ENCODE peak calls at places on chromosomes 16 and 17, in seven cellular contexts. H is Caco-2, W is left ventricle myocardium inferior, F is WERI-Rb-1, M is epithelial cell of esophagus, I is BJ, Y is HCT116. A is an unnamed sample.

GRCh38 chr16:88836791-88837190 is 20.0 kb downstream of the GALNS start:
- DNase-seq in M (no peak), Y (no peak), I (no peak), F (no peak), W (no peak), H (no peak), A (no peak)

GRCh38 chr17:31095239-31096105 is 695 bp downstream of the NF1 start:
- DNase-seq in Y (no peak), I (no peak), H (peak; percentile 76), F (peak; percentile 89), M (peak; percentile 38), W (peak; percentile 41), A (no peak)

GRCh38 chr17:70108166-70108565 is 33.1 kb downstream of the KCNJ16 start:
- DNase-seq in Y (no peak), F (no peak), I (no peak), W (no peak), H (no peak), M (no peak), A (no peak)

GRCh38 chr17:73205326-73205980 is 12.6 kb downstream of the COG1 start:
- DNase-seq in Y (no peak), F (no peak), I (no peak), M (no peak), H (no peak), W (no peak), A (no peak)

GRCh38 chr17:2176484-2177175 is 121.7 kb downstream of the HIC1 start:
- DNase-seq in Y (no peak), M (no peak), H (no peak), W (peak; percentile 45), I (no peak), F (peak; percentile 44), A (no peak)

GRCh38 chr17:45022655-45023339 is 28.6 kb downstream of the DCAKD start:
- DNase-seq in Y (no peak), F (peak; percentile 98), H (no peak), I (no peak), W (no peak), M (peak; percentile 32), A (no peak)

GRCh38 chr17:79821331-79822095 is 17.7 kb downstream of the CBX4 start:
- DNase-seq in M (no peak), Y (no peak), F (no peak), I (no peak), W (no peak), H (no peak), A (no peak)

GRCh38 chr16:55370762-55371482 is 46.9 kb downstream of the IRX6 start:
- DNase-seq in W (peak; percentile 75), I (no peak), Y (no peak), F (peak; percentile 80), H (peak; percentile 68), M (peak; percentile 66), A (no peak)

GRCh38 chr16:3094289-3095027 is 4.6 kb downstream of the ZSCAN10 start:
- DNase-seq in M (peak; percentile 61), I (no peak), Y (peak; percentile 47), F (peak; percentile 43), W (no peak), H (no peak), A (no peak)

GRCh38 chr16:73083271-73083670 is 35.3 kb upstream of the ZFHX3 start:
- DNase-seq in I (no peak), H (no peak), F (no peak), W (no peak), Y (no peak), M (no peak), A (no peak)

GRCh38 chr16:4601317-4602186 is 13.1 kb downstream of the UBALD1 start:
- DNase-seq in I (no peak), F (no peak), Y (no peak), H (no peak), W (no peak), M (peak; percentile 33), A (no peak)

GRCh38 chr17:27657620-27658019 is 26.6 kb downstream of the LGALS9 start:
- DNase-seq in W (no peak), H (peak; percentile 68), M (peak; percentile 36), I (no peak), Y (no peak), F (no peak), A (no peak)

GRCh38 chr17:41212524-41213169 is 13.8 kb upstream of the KRTAP9-2 start:
- DNase-seq in W (no peak), Y (no peak), I (no peak), M (no peak), H (no peak), F (no peak), A (no peak)

GRCh38 chr16:52469775-52470174 is 77.2 kb downstream of the TOX3 start:
- DNase-seq in H (no peak), I (no peak), F (no peak), Y (no peak), W (no peak), M (peak; percentile 37), A (no peak)

GRCh38 chr17:284676-285355 is 67.8 kb downstream of the RPH3AL start:
- DNase-seq in F (no peak), W (no peak), H (peak; percentile 22), Y (no peak), I (no peak), M (no peak), A (no peak)

GRCh38 chr16:58695368-58695767 is 10.8 kb upstream of the SLC38A7 start:
- DNase-seq in H (no peak), F (no peak), I (no peak), W (no peak), M (no peak), Y (no peak), A (no peak)

GRCh38 chr16:30668393-30668792 is 10.2 kb downstream of the FBRS start:
- DNase-seq in W (no peak), H (no peak), M (no peak), I (no peak), Y (no peak), F (no peak), A (no peak)

GRCh38 chr16:58652741-58653140 is 23.1 kb upstream of the CNOT1 start:
- DNase-seq in Y (no peak), M (peak; percentile 16), H (no peak), W (no peak), I (no peak), F (no peak), A (no peak)

GRCh38 chr17:31715436-31715835 is 143.6 kb downstream of the COPRS start:
- DNase-seq in I (no peak), F (no peak), W (no peak), H (no peak), M (no peak), Y (no peak), A (no peak)

GRCh38 chr17:45225051-45225700 is 3.5 kb downstream of the FMNL1 start:
- DNase-seq in I (no peak), M (peak; percentile 37), H (no peak), Y (no peak), W (no peak), F (no peak), A (no peak)

GRCh38 chr16:48862087-48862532 is 252.1 kb upstream of the N4BP1 start:
- DNase-seq in I (peak; percentile 69), H (no peak), Y (peak; percentile 7), M (peak; percentile 67), F (no peak), W (no peak), A (no peak)
- TF ChIP-seq CTCF in I (peak; percentile 50), H (no peak), Y (peak; percentile 28), M (no peak), F (peak; percentile 18), W (no peak), A (no peak)

DNA sequence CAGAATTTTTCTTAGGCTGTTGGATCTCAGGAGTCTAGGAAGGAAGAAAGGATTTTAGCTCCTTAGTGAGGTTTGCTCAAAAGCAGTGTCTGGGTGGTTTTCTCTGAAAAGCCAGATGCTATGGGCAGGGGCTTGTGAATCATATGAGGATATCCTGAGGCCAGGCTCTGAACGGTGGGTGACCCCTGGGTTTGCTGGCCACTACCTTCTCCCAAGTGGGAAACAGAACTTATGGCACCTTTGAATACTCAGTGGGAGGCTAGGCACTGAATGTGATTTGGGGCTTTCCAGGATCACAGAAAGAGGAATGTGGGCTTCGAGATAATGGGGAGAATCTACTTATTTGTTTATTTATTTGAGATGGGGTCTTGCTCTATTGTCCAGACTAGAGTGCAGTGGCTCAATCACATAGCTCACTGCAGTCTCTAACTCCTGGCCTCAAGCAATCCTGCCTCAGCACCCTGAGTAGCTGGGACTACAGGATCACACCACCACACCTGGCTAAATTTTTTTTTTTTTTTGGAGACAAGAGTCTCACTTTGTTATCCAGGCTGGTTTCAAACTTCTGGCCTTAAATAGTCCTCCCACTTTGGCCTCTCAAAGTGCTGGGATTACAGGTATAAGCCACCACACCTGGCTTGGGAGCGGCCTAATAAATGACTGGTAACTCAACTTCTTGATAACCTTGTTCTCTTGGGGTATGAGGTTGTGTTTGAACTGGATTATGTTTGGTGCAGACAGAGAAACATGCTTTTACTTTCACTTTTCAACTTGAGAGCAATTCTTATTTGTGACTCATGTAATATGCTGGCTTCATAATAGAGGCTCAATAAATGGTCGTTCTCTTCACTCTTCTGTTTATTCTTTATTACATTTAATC is 129.4 kb upstream of the HS3ST2 start:
- DNase-seq in W (no peak), M (no peak), F (no peak), Y (no peak), I (no peak), H (no peak), A (no peak)
- TF ChIP-seq CTCF in W (no peak), M (no peak), F (no peak), Y (no peak), I (no peak), H (no peak), A (no peak)

DNA sequence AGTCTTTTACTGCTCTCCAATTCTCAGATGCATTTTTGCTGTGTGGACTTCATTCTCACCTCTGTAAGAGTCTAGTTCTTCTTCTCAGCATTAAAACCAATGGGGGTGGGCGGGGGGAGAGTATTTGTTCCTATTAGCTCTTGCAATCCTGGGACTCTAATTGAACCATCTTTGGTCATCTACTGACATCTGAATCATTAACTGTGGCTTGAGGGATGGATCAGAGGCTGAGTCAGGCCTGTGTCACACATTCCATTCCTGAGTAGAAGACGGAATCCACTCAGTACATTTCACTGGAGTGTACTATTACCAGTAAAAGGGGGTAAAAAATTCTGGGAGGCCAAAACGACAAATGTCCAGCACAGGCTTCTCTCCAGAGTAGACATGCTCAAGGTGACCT is 12.8 kb upstream of the ZNF23 start:
- DNase-seq in H (no peak), I (peak; percentile 71), F (no peak), Y (peak; percentile 90), M (peak; percentile 92), W (no peak), A (peak; percentile 23)
- TF ChIP-seq CTCF in H (no peak), I (no peak), F (no peak), Y (no peak), M (no peak), W (no peak), A (no peak)

DNA sequence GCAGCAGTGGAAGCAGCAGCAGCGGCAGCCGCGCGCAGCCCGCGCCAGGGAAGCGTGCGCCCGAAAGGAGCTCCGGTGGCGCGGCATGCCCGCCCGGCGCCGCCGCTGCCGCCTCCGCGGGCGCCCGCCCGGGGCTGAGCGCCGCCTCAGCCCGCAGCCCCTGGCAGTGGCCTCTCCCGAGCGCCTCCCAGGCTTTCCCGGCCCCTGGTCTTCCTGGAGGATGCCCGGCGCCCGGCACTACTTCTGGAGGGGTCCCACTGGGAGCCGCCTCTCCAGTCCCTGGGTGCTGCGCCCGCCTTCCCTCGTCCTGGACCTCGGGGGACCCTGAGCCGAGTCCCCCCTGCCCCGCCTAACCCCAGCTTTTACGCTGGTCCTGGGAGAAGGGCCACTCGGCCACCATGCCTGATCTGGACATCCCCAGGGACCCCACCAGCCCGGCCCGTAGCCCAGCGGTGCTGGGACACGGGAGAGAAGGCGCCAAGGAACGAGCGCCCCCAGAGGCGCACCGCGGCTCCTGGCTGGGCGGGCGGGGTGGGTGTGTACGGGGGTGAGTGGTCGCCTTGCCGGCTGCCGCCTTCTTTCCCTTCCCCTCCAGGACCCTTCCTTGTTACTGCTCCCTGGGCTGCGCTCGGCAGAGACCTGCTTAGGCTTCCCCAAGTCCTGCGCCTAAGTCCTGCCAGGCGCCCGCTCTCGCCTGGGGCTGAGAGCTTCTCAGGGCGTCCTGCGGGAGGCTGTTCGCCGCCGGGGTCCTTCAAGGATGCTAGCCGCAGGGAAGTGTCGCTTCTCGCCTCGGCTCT is 713 bp downstream of the ASIC2 start:
- DNase-seq in W (no peak), I (no peak), H (peak; percentile 34), F (peak; percentile 60), Y (no peak), M (peak; percentile 45), A (no peak)
- TF ChIP-seq CTCF in W (peak; percentile 29), I (peak; percentile 52), H (peak; percentile 38), F (peak; percentile 72), Y (no peak), M (peak; percentile 38), A (no peak)

A was measured in AG09319.